ENCODE peak calls at places on chromosomes 6 and 20, in nine cellular contexts. O, X, D, L, P, B, F, G and N are unnamed samples.

GRCh38 chr6:136012948-136013347 is 161.4 kb downstream of the PDE7B start:
- DNase-seq in O (no peak), X (no peak), D (no peak), L (no peak), P (no peak), B (no peak), F (no peak), G (no peak), N (no peak)

GRCh38 chr6:30727920-30728605 is 7.9 kb downstream of the TUBB start:
- DNase-seq in O (no peak), X (no peak), D (peak; percentile 63), L (no peak), P (no peak), B (no peak), F (no peak), G (no peak), N (no peak)

GRCh38 chr6:41744236-41744787 is 2.9 kb downstream of the PGC start:
- DNase-seq in O (no peak), X (no peak), D (no peak), L (no peak), P (no peak), B (no peak), F (no peak), G (no peak), N (no peak)

GRCh38 chr6:27894839-27895762 is 17.1 kb downstream of the OR2B2 start:
- DNase-seq in O (no peak), X (peak; percentile 75), D (peak; percentile 92), L (no peak), P (no peak), B (peak; percentile 68), F (no peak), G (peak; percentile 30), N (peak; percentile 59)

GRCh38 chr6:15096894-15097837 is 148.7 kb upstream of the JARID2 start:
- DNase-seq in O (no peak), X (no peak), D (peak; percentile 31), L (peak; percentile 23), P (no peak), B (no peak), F (no peak), G (no peak), N (no peak)

GRCh38 chr20:38252292-38253288 is 7.9 kb downstream of the KIAA1755 start:
- DNase-seq in O (peak; percentile 40), X (no peak), D (peak; percentile 40), L (no peak), P (no peak), B (no peak), F (no peak), G (no peak), N (no peak)

GRCh38 chr20:13261460-13262301 is 40.6 kb downstream of the ISM1 start:
- DNase-seq in O (no peak), X (peak; percentile 8), D (peak; percentile 66), L (no peak), P (no peak), B (peak; percentile 25), F (peak; percentile 44), G (peak; percentile 56), N (peak; percentile 64)

GRCh38 chr6:145547596-145548325 is 187.6 kb downstream of the EPM2A start:
- DNase-seq in O (no peak), X (no peak), D (no peak), L (no peak), P (no peak), B (no peak), F (no peak), G (no peak), N (no peak)

GRCh38 chr6:53492860-53493634 is 51.9 kb downstream of the GCLC start:
- DNase-seq in O (no peak), X (peak; percentile 36), D (peak; percentile 72), L (peak; percentile 25), P (no peak), B (no peak), F (no peak), G (no peak), N (no peak)

GRCh38 chr20:9353180-9353915 is 161.0 kb upstream of the LAMP5 start:
- DNase-seq in O (no peak), X (no peak), D (no peak), L (no peak), P (no peak), B (no peak), F (peak; percentile 22), G (no peak), N (no peak)
- TF ChIP-seq CTCF in O (no peak), X (no peak), D (peak; percentile 2), L (no peak), P (no peak), B (no peak), F (peak; percentile 36), G (no peak), N (no peak)

GRCh38 chr20:31856516-31856915 is 11.1 kb upstream of the FOXS1 start:
- DNase-seq in O (peak; percentile 28), X (no peak), D (no peak), L (no peak), P (no peak), B (no peak), F (no peak), G (no peak), N (no peak)
- H3K27me3 ChIP-seq in O (peaks cover 43% of the 10 kb centered on the region), X (peaks cover 52% of the 10 kb centered on the region), D (peaks cover 9% of the 10 kb centered on the region), L (peaks cover 39% of the 10 kb centered on the region), P (no peaks in the 10 kb centered on the region), B (no peaks in the 10 kb centered on the region), F (peaks cover 93% of the 10 kb centered on the region), G (peaks cover 56% of the 10 kb centered on the region), N (peaks cover 51% of the 10 kb centered on the region)

GRCh38 chr6:38528196-38528965 is 111.3 kb downstream of the BTBD9 start:
- DNase-seq in O (no peak), X (no peak), D (peak; percentile 51), L (no peak), P (no peak), B (no peak), F (no peak), G (no peak), N (no peak)

GRCh38 chr6:38524436-38525145 is 115.1 kb downstream of the BTBD9 start:
- DNase-seq in O (no peak), X (no peak), D (no peak), L (no peak), P (no peak), B (no peak), F (no peak), G (no peak), N (no peak)

GRCh38 chr6:38522322-38522721 is 117.4 kb downstream of the BTBD9 start:
- DNase-seq in O (no peak), X (peak; percentile 70), D (peak; percentile 72), L (no peak), P (no peak), B (peak; percentile 16), F (no peak), G (no peak), N (no peak)

GRCh38 chr6:38527371-38527770 is 112.4 kb downstream of the BTBD9 start:
- DNase-seq in O (no peak), X (no peak), D (no peak), L (no peak), P (no peak), B (no peak), F (no peak), G (no peak), N (no peak)

GRCh38 chr6:38525888-38526287 is 113.8 kb downstream of the BTBD9 start:
- DNase-seq in O (no peak), X (no peak), D (no peak), L (no peak), P (no peak), B (no peak), F (no peak), G (no peak), N (no peak)
- H3K9me3 ChIP-seq in O (no peaks in the 10 kb centered on the region), X (peaks cover 8% of the 10 kb centered on the region), D (no peaks in the 10 kb centered on the region), L (no peaks in the 10 kb centered on the region), P (no peaks in the 10 kb centered on the region), B (peaks cover 5% of the 10 kb centered on the region), F (peaks cover 18% of the 10 kb centered on the region), G (no peaks in the 10 kb centered on the region), N (peaks cover 8% of the 10 kb centered on the region)

GRCh38 chr20:3647418-3647817 is 15.8 kb downstream of the GFRA4 start:
- DNase-seq in O (no peak), X (no peak), D (no peak), L (no peak), P (no peak), B (no peak), F (no peak), G (no peak), N (no peak)

GRCh38 chr20:3645309-3646066 is 17.7 kb downstream of the GFRA4 start:
- DNase-seq in O (no peak), X (no peak), D (no peak), L (no peak), P (no peak), B (no peak), F (no peak), G (no peak), N (no peak)

GRCh38 chr20:3646067-3646440 is 17.1 kb downstream of the GFRA4 start:
- DNase-seq in O (no peak), X (no peak), D (peak; percentile 11), L (no peak), P (no peak), B (no peak), F (no peak), G (no peak), N (no peak)

GRCh38 chr20:3648941-3649340 is 14.3 kb downstream of the GFRA4 start:
- DNase-seq in O (no peak), X (no peak), D (no peak), L (no peak), P (no peak), B (no peak), F (no peak), G (no peak), N (no peak)

GRCh38 chr20:3646651-3647050 is 16.5 kb downstream of the GFRA4 start:
- DNase-seq in O (no peak), X (no peak), D (no peak), L (no peak), P (no peak), B (no peak), F (no peak), G (no peak), N (no peak)
- TF ChIP-seq CTCF in O (no peak), X (no peak), D (no peak), L (no peak), P (no peak), B (no peak), F (no peak), G (no peak), N (no peak)

GRCh38 chr20:22431419-22431818 is 153.0 kb downstream of the FOXA2 start:
- DNase-seq in O (no peak), X (no peak), D (no peak), L (no peak), P (no peak), B (no peak), F (no peak), G (no peak), N (no peak)
- H3K27me3 ChIP-seq in O (no peaks in the 10 kb centered on the region), X (no peaks in the 10 kb centered on the region), D (peaks cover 14% of the 10 kb centered on the region), L (no peaks in the 10 kb centered on the region), P (no peaks in the 10 kb centered on the region), B (no peaks in the 10 kb centered on the region), F (peaks cover 55% of the 10 kb centered on the region), G (peaks cover 6% of the 10 kb centered on the region), N (no peaks in the 10 kb centered on the region)